ENCODE peak calls at places on chromosomes 5 and 9, in eight cellular contexts. R is uterus, C is mammary epithelial cell, E is left ventricle myocardium inferior, G is cardiac muscle cell, N is brain microvascular endothelial cell, S is tibial nerve, M is spleen. W is an unnamed sample.

GRCh38 chr5:154418344-154418820 is 27.4 kb upstream of the SAP30L start:
- DNase-seq in R (no peak), C (no peak), E (no peak), G (no peak), N (no peak), S (no peak), M (peak), W (no peak)

GRCh38 chr9:132288371-132288770 is 66.4 kb downstream of the SETX start:
- DNase-seq in R (no peak), C (peak), E (no peak), G (peak), N (peak), S (no peak), M (no peak), W (no peak)

GRCh38 chr9:97511762-97512429 is 10.4 kb downstream of the TMOD1 start:
- DNase-seq in R (no peak), C (peak), E (no peak), G (no peak), N (no peak), S (no peak), M (no peak), W (peak)

GRCh38 chr9:71743217-71743705 is 25.1 kb downstream of the CEMIP2 start:
- DNase-seq in R (no peak), C (peak), E (no peak), G (peak), N (no peak), S (no peak), M (no peak), W (peak)

GRCh38 chr9:121360975-121361374 is 9.1 kb downstream of the STOM start:
- DNase-seq in R (no peak), C (peak), E (no peak), G (peak), N (peak), S (no peak), M (no peak), W (peak)

GRCh38 chr9:99931155-99931840 is 24.8 kb downstream of the STX17 start:
- DNase-seq in R (no peak), C (no peak), E (no peak), G (no peak), N (no peak), S (no peak), M (no peak), W (no peak)

GRCh38 chr5:95842955-95843544 is 20.5 kb upstream of the GLRX start:
- DNase-seq in R (no peak), C (no peak), E (peak), G (peak), N (peak), S (no peak), M (peak), W (peak)

GRCh38 chr5:102823441-102823874 is 68.4 kb downstream of the PAM start:
- DNase-seq in R (no peak), C (no peak), E (no peak), G (peak), N (no peak), S (no peak), M (no peak), W (no peak)

GRCh38 chr5:139223481-139223880 is 25.3 kb upstream of the SIL1 start:
- DNase-seq in R (no peak), C (no peak), E (no peak), G (no peak), N (no peak), S (no peak), M (no peak), W (no peak)

GRCh38 chr5:173859315-173860038 is 28.7 kb upstream of the CPEB4 start:
- DNase-seq in R (no peak), C (no peak), E (no peak), G (no peak), N (no peak), S (no peak), M (no peak), W (no peak)

GRCh38 chr5:154223320-154223719 is 32.8 kb downstream of the GALNT10 start:
- DNase-seq in R (no peak), C (no peak), E (no peak), G (no peak), N (no peak), S (no peak), M (no peak), W (peak)

GRCh38 chr9:81844131-81844567 is 84.1 kb upstream of the SPATA31D4 start:
- DNase-seq in R (no peak), C (no peak), E (no peak), G (no peak), N (no peak), S (no peak), M (no peak), W (no peak)

GRCh38 chr9:81841326-81841725 is 86.9 kb upstream of the SPATA31D4 start:
- DNase-seq in R (no peak), C (no peak), E (no peak), G (no peak), N (no peak), S (no peak), M (no peak), W (no peak)
- TF ChIP-seq CTCF in R (no peak), C (no peak), E (no peak), G (no peak), N (peak), S (no peak), M (no peak), W (no peak)

GRCh38 chr5:15957124-15957523 is 222.5 kb downstream of the MARCHF11 start:
- DNase-seq in R (no peak), C (no peak), E (no peak), G (no peak), N (no peak), S (no peak), M (no peak), W (no peak)
- TF ChIP-seq CTCF in R (no peak), C (no peak), E (no peak), G (no peak), N (no peak), S (no peak), M (no peak), W (no peak)

GRCh38 chr9:6098431-6098830 is 83.0 kb upstream of the RANBP6 start:
- DNase-seq in R (no peak), C (peak), E (no peak), G (peak), N (no peak), S (no peak), M (no peak), W (no peak)
- TF ChIP-seq CTCF in R (no peak), C (no peak), E (no peak), G (no peak), N (no peak), S (no peak), M (no peak), W (no peak)

GRCh38 chr9:17833846-17834245 is 255.0 kb downstream of the SH3GL2 start:
- DNase-seq in R (no peak), C (no peak), E (no peak), G (no peak), N (no peak), S (no peak), M (no peak), W (no peak)

GRCh38 chr9:17843236-17843635 is 264.4 kb downstream of the SH3GL2 start:
- DNase-seq in R (no peak), C (no peak), E (no peak), G (no peak), N (no peak), S (no peak), M (no peak), W (no peak)

GRCh38 chr9:17839744-17840143 is 260.9 kb downstream of the SH3GL2 start:
- DNase-seq in R (no peak), C (no peak), E (no peak), G (no peak), N (no peak), S (no peak), M (no peak), W (no peak)

GRCh38 chr9:17832812-17833211 is 253.9 kb downstream of the SH3GL2 start:
- DNase-seq in R (no peak), C (no peak), E (no peak), G (peak), N (no peak), S (no peak), M (no peak), W (no peak)

DNA sequence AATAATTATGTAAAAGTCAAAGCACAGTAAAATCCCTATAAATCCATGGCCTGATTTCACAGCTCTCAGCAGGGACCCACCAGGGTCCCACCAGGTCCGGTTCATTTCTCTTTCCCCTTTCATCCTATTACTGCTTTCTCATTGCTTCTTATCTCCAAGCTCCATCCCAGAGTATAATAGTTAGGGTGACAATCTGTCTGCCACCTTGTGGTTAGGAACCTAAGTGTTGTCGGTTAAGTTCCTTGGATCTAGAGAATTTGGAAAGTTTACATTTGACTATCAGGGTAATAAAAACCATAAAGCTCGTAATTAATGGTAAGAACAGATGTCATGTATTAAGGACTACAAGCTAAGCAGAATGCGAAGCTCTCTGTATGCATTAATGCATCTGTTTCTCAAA is 259.1 kb downstream of the SH3GL2 start:
- DNase-seq in R (no peak), C (no peak), E (no peak), G (no peak), N (no peak), S (no peak), M (no peak), W (no peak)
- TF ChIP-seq CTCF in R (no peak), C (peak), E (no peak), G (no peak), N (no peak), S (no peak), M (no peak), W (no peak)

GRCh38 chr5:177450672-177451424 is 4.2 kb downstream of the PRR7 start:
- DNase-seq in R (no peak), C (no peak), E (no peak), G (no peak), N (no peak), S (no peak), M (no peak), W (no peak)

GRCh38 chr5:177447611-177448243 is 1.1 kb downstream of the PRR7 start:
- DNase-seq in R (peak), C (peak), E (no peak), G (peak), N (no peak), S (no peak), M (peak), W (peak)

GRCh38 chr5:177447066-177447610 is 524 bp downstream of the PRR7 start:
- DNase-seq in R (peak), C (peak), E (no peak), G (peak), N (no peak), S (no peak), M (peak), W (peak)

GRCh38 chr5:177448244-177448950 is 1.8 kb downstream of the PRR7 start:
- DNase-seq in R (no peak), C (no peak), E (no peak), G (no peak), N (no peak), S (no peak), M (no peak), W (no peak)

DNA sequence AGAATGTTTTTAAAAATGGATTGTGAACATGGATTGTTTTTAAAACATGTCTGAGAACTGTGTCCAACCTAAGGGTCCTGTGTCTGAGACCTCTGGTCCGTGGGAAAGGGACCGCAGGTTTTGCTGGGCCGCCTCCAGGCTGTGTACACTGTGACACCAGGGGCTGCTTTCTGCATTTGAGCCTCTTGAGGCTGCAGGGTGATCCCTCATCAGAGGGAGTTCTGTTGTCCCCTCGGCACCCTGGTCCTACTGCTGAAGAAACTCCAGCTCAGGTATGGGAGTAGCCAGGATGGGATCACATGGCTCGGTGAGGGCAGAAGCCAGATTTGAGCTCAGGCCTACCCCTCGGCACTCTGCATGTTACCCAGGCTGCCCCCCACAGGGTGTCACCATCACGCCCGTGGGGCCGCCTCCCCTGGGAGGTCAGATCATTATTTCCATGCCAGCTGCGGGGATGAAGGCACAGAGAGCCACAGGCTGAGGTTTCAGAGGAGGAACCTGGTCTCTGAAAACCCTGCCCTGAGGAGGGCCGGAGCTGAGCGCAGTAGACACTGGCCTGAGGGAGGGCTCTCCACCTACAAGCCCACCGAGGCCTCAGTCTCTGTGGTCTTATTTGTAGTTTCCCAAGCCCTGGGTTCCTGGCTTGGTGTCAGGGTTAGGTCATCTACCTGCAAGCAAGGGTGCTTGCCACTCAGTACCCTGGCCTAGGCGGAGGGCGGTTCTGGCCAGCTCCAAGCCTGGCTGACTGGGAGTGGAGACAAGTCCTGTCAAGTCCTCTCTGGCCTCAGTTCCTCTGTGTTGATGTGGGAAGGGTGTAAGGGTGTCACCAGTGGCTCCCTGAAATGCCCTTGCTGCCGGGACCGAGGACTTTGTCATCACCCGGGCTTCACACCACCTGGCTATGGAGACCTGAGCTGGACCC is 2.8 kb downstream of the PRR7 start:
- DNase-seq in R (no peak), C (peak), E (no peak), G (no peak), N (no peak), S (no peak), M (no peak), W (peak)
- TF ChIP-seq CTCF in R (no peak), C (no peak), E (no peak), G (no peak), N (no peak), S (no peak), M (no peak), W (no peak)

DNA sequence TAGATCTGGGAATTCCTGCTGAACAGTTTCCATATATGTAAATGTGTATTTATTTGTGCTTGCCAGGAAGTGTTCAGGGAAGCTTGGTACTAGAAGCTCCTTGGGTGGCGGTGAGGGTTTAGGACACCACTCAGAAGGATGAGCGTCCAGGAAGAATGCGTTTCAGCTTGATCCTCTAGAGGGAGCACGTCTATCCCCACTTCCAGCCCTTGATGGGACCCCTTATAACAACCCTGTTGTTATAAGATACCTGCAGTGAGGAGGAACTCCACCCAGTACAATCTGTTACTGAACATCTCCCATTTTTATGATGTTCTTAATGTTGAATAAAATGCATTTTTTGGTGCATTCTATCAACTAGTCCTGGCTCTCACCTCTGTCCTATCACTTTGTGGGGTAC is 88.9 kb downstream of the CYFIP2 start:
- DNase-seq in R (no peak), C (no peak), E (no peak), G (no peak), N (no peak), S (no peak), M (no peak), W (peak)
- TF ChIP-seq CTCF in R (no peak), C (peak), E (no peak), G (peak), N (peak), S (no peak), M (no peak), W (peak)

GRCh38 chr5:170418736-170419135 is 29.6 kb upstream of the KCNMB1 start:
- DNase-seq in R (no peak), C (no peak), E (no peak), G (no peak), N (no peak), S (no peak), M (no peak), W (no peak)

GRCh38 chr5:170419666-170420065 is 30.5 kb upstream of the KCNMB1 start:
- DNase-seq in R (no peak), C (no peak), E (no peak), G (no peak), N (no peak), S (no peak), M (no peak), W (no peak)

GRCh38 chr5:170421822-170422221 is 32.7 kb upstream of the KCNMB1 start:
- DNase-seq in R (no peak), C (no peak), E (no peak), G (no peak), N (no peak), S (no peak), M (no peak), W (no peak)

GRCh38 chr5:170424629-170425028 is 35.5 kb upstream of the KCNMB1 start:
- DNase-seq in R (no peak), C (no peak), E (no peak), G (no peak), N (no peak), S (no peak), M (no peak), W (no peak)

GRCh38 chr5:170420809-170421412 is 31.7 kb upstream of the KCNMB1 start:
- DNase-seq in R (peak), C (peak), E (peak), G (peak), N (peak), S (peak), M (peak), W (peak)
- TF ChIP-seq CTCF in R (peak), C (peak), E (peak), G (peak), N (peak), S (peak), M (peak), W (peak)

W was measured in MCF 10A.